ENCODE peak calls at places on chromosomes 2 and 18, in four cellular contexts. T is neuronal stem cell, U is neural progenitor cell, X is adrenal gland. N is an unnamed sample. For H3K4me1, the result is how much of the 10 kb centered on the place peaks cover.

GRCh38 chr2:217687771-217688170 is 315.0 kb downstream of the TNS1 start:
- DNase-seq in X (no peak), T (no peak), U (no peak), N (no peak)

GRCh38 chr2:30511122-30512083 is 64.4 kb downstream of the LCLAT1 start:
- DNase-seq in U (no peak), X (peak), T (no peak), N (no peak)

GRCh38 chr2:142983174-142983573 is 105.7 kb downstream of the KYNU start:
- DNase-seq in X (no peak), T (no peak), U (no peak), N (no peak)

GRCh38 chr2:138621139-138621538 is 119.6 kb downstream of the SPOPL start:
- DNase-seq in X (no peak), U (no peak), T (no peak), N (no peak)

GRCh38 chr18:25982961-25983360 is 107.5 kb downstream of the SS18 start:
- DNase-seq in X (no peak), T (no peak), U (no peak), N (no peak)

GRCh38 chr2:189297446-189297845 is 117.9 kb upstream of the COL5A2 start:
- DNase-seq in X (no peak), T (no peak), U (no peak), N (no peak)

GRCh38 chr2:21820271-21820670 is 696.5 kb downstream of the TDRD15 start:
- DNase-seq in U (no peak), T (no peak), X (no peak), N (no peak)

GRCh38 chr18:11728247-11728646 is 39.2 kb downstream of the GNAL start:
- DNase-seq in U (peak), X (peak), T (no peak), N (no peak)

GRCh38 chr2:230537531-230537976 is 121.6 kb downstream of the SP100 start:
- DNase-seq in U (no peak), X (no peak), T (no peak), N (no peak)

GRCh38 chr2:40032650-40033319 is 253.7 kb upstream of the THUMPD2 start:
- DNase-seq in T (no peak), U (no peak), X (no peak), N (no peak)

GRCh38 chr2:195732569-195732968 is 75.5 kb downstream of the SLC39A10 start:
- DNase-seq in U (no peak), X (no peak), T (no peak), N (no peak)

GRCh38 chr18:48789259-48789812 is 161.4 kb downstream of the SMAD7 start:
- DNase-seq in X (no peak), U (no peak), T (no peak), N (no peak)

GRCh38 chr18:58792086-58792485 is 72.6 kb upstream of the ZNF532 start:
- DNase-seq in X (no peak), T (no peak), U (no peak), N (no peak)

GRCh38 chr2:196914867-196915465 is 11.5 kb downstream of the PGAP1 start:
- DNase-seq in T (no peak), U (no peak), X (no peak), N (no peak)

GRCh38 chr2:236548179-236548918 is 21.3 kb upstream of the ACKR3 start:
- DNase-seq in X (no peak), U (no peak), T (no peak), N (no peak)

GRCh38 chr18:28086530-28087172 is 90.3 kb downstream of the CDH2 start:
- DNase-seq in X (peak), T (peak), U (peak), N (no peak)

GRCh38 chr2:140273396-140273795 is 1493.2 kb upstream of the NXPH2 start:
- DNase-seq in U (no peak), T (no peak), X (no peak), N (no peak)

GRCh38 chr18:48997985-48998831 is 47.4 kb upstream of the SMAD7 start:
- DNase-seq in T (no peak), U (peak), X (peak), N (peak)

GRCh38 chr18:7066965-7067555 is 50.5 kb downstream of the LAMA1 start:
- DNase-seq in T (no peak), U (no peak), X (no peak), N (no peak)

GRCh38 chr2:166382-166781 is 97.5 kb downstream of the SH3YL1 start:
- DNase-seq in X (no peak), U (no peak), T (no peak), N (no peak)

GRCh38 chr18:3264362-3264761 is 2.4 kb downstream of the MYL12B start:
- DNase-seq in T (no peak), U (no peak), X (peak), N (no peak)

GRCh38 chr2:129165001-129165400 is 814.5 kb upstream of the RAB6C start:
- DNase-seq in T (no peak), X (no peak), U (no peak), N (no peak)

GRCh38 chr2:191691898-191692297 is 14.0 kb downstream of the NABP1 start:
- DNase-seq in X (no peak), U (no peak), T (no peak), N (no peak)

GRCh38 chr2:28387082-28387960 is 5.3 kb upstream of the FOSL2 start:
- DNase-seq in X (no peak), U (no peak), T (no peak), N (peak)

GRCh38 chr2:60091311-60091710 is 462.1 kb downstream of the BCL11A start:
- DNase-seq in U (no peak), T (no peak), X (no peak), N (no peak)

GRCh38 chr2:230906471-230907230 is 18.4 kb downstream of the GPR55 start:
- DNase-seq in X (no peak), T (no peak), U (no peak), N (peak)

GRCh38 chr2:173399229-173399628 is 44.6 kb downstream of the CDCA7 start:
- DNase-seq in U (no peak), T (no peak), X (no peak), N (no peak)

GRCh38 chr2:151872468-151872867 is 44.2 kb upstream of the ARL5A start:
- DNase-seq in U (no peak), X (no peak), T (no peak), N (no peak)

GRCh38 chr2:239246723-239247122 is 154.1 kb downstream of the HDAC4 start:
- DNase-seq in U (no peak), X (no peak), T (no peak), N (peak)

GRCh38 chr2:6254446-6254845 is 562.3 kb downstream of the SOX11 start:
- DNase-seq in X (no peak), T (no peak), U (no peak), N (no peak)
- H3K4me1 ChIP-seq in X (under half), T (under half), U (under half), N (under half)

DNA sequence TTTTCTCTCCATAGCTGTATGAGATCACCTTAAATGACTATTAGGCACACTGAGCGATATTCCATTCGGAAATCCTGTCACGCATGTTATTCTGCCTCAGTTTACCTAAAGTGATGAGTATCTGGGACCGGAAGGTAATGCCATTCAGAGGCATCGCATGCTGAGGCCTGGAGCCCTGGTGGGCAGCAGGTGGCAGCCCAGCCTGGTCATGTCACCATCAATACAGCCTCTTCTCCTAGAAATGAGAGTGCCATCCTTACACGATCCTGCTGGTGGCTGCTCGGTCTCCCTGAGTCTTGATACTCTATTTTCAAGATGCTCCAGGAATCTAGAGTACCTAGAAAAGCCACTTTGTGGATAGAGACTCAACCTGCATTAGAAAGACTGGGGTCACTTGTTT is 119.8 kb downstream of the EIPR1 start:
- DNase-seq in T (no peak), X (no peak), U (no peak), N (no peak)
- H3K4me1 ChIP-seq in T (under half), X (under half), U (under half), N (under half)

GRCh38 chr2:226794077-226794670 is 5.4 kb downstream of the IRS1 start:
- DNase-seq in X (peak), T (no peak), U (no peak), N (no peak)

GRCh38 chr2:226796012-226796839 is 3.4 kb downstream of the IRS1 start:
- DNase-seq in X (peak), U (no peak), T (no peak), N (peak)

GRCh38 chr2:226795281-226796011 is 4.2 kb downstream of the IRS1 start:
- DNase-seq in X (peak), U (no peak), T (no peak), N (peak)

GRCh38 chr2:226793615-226794014 is 6.0 kb downstream of the IRS1 start:
- DNase-seq in X (no peak), U (no peak), T (no peak), N (no peak)

GRCh38 chr2:226794751-226795171 is 4.9 kb downstream of the IRS1 start:
- DNase-seq in U (no peak), X (peak), T (no peak), N (no peak)
- H3K4me1 ChIP-seq in U (under half), X (half or more), T (under half), N (under half)

GRCh38 chr2:171149539-171149938 is 11.2 kb downstream of the TLK1 start:
- DNase-seq in T (no peak), U (no peak), X (no peak), N (no peak)
- H3K4me1 ChIP-seq in T (under half), U (under half), X (under half), N (under half)

N was measured in spleen.